ENCODE peak calls at places on chromosome 14, in nine cellular contexts. L is A549, F is DND-41, G is small intestine, B is spleen, Z is pancreas, N is IMR-90, V is adrenal gland, O is MM.1S. S is an unnamed sample.
A peak's percentile ranks its signal among the peaks of the same experiment; 100 is the strongest.

GRCh38 chr14:62138593-62138992 is 376.4 kb downstream of the SNAPC1 start:
- DNase-seq in L (no peak), F (no peak), G (no peak), B (no peak), Z (no peak), N (peak; percentile 21), V (no peak), O (no peak), S (no peak)

GRCh38 chr14:79584679-79585078 is 626.6 kb downstream of the DIO2 start:
- DNase-seq in L (no peak), F (no peak), G (no peak), B (no peak), Z (no peak), N (peak; percentile 98), V (peak; percentile 18), O (no peak), S (no peak)

GRCh38 chr14:53696217-53696965 is 260.2 kb downstream of the BMP4 start:
- DNase-seq in L (no peak), F (no peak), G (no peak), B (no peak), Z (no peak), N (peak; percentile 16), V (no peak), O (no peak), S (no peak)

GRCh38 chr14:49761839-49762551 is 6.0 kb upstream of the KLHDC2 start:
- DNase-seq in L (no peak), F (no peak), G (no peak), B (no peak), Z (no peak), N (no peak), V (no peak), O (no peak), S (no peak)

GRCh38 chr14:90427848-90428426 is 31.1 kb downstream of the CALM1 start:
- DNase-seq in L (no peak), F (no peak), G (no peak), B (no peak), Z (no peak), N (no peak), V (no peak), O (no peak), S (no peak)

GRCh38 chr14:80434574-80435321 is 223.4 kb upstream of the DIO2 start:
- DNase-seq in L (no peak), F (no peak), G (no peak), B (no peak), Z (peak; percentile 25), N (peak; percentile 45), V (no peak), O (no peak), S (no peak)

GRCh38 chr14:76900406-76901085 is 74.3 kb downstream of the LRRC74A start:
- DNase-seq in L (no peak), F (no peak), G (no peak), B (no peak), Z (no peak), N (no peak), V (no peak), O (no peak), S (no peak)

GRCh38 chr14:64806202-64806861 is 73.4 kb downstream of the SPTB start:
- DNase-seq in L (peak; percentile 87), F (no peak), G (no peak), B (peak; percentile 49), Z (peak; percentile 56), N (peak; percentile 92), V (peak; percentile 65), O (no peak), S (peak; percentile 48)

GRCh38 chr14:24132061-24132685 is 1.7 kb downstream of the FITM1 start:
- DNase-seq in L (no peak), F (no peak), G (no peak), B (peak; percentile 83), Z (peak; percentile 82), N (no peak), V (no peak), O (no peak), S (no peak)

GRCh38 chr14:77498120-77498979 is at the start of gene ISM2:
- DNase-seq in L (peak; percentile 43), F (no peak), G (peak; percentile 23), B (peak; percentile 85), Z (peak; percentile 23), N (peak; percentile 28), V (peak; percentile 40), O (peak; percentile 16), S (no peak)

GRCh38 chr14:88241810-88242209 is 81.3 kb downstream of the KCNK10 start:
- DNase-seq in L (no peak), F (no peak), G (no peak), B (no peak), Z (no peak), N (no peak), V (no peak), O (no peak), S (no peak)

GRCh38 chr14:102140750-102141145 is 1.1 kb downstream of the WDR20 start:
- DNase-seq in L (no peak), F (no peak), G (no peak), B (no peak), Z (no peak), N (no peak), V (no peak), O (no peak), S (no peak)

GRCh38 chr14:64942531-64943111 is at the start of gene GPX2:
- DNase-seq in L (peak; percentile 47), F (no peak), G (peak; percentile 95), B (peak; percentile 59), Z (peak; percentile 74), N (no peak), V (no peak), O (no peak), S (no peak)

GRCh38 chr14:31207746-31208545 is at the start of gene HECTD1:
- DNase-seq in L (peak; percentile 85), F (peak; percentile 89), G (peak; percentile 88), B (no peak), Z (peak; percentile 92), N (peak; percentile 84), V (peak; percentile 86), O (peak; percentile 76), S (peak; percentile 92)

GRCh38 chr14:74261288-74261687 is 22.0 kb downstream of the VSX2 start:
- DNase-seq in L (no peak), F (no peak), G (no peak), B (no peak), Z (no peak), N (no peak), V (no peak), O (no peak), S (no peak)

GRCh38 chr14:23359722-23360447 is 5.1 kb downstream of the EFS start:
- DNase-seq in L (no peak), F (no peak), G (no peak), B (peak; percentile 45), Z (no peak), N (no peak), V (no peak), O (no peak), S (no peak)

GRCh38 chr14:91727121-91727520 is 4.8 kb downstream of the CATSPERB start:
- DNase-seq in L (no peak), F (no peak), G (no peak), B (no peak), Z (no peak), N (no peak), V (no peak), O (no peak), S (no peak)

GRCh38 chr14:65321370-65321875 is 91.1 kb upstream of the FUT8 start:
- DNase-seq in L (no peak), F (peak; percentile 33), G (no peak), B (no peak), Z (no peak), N (no peak), V (no peak), O (no peak), S (no peak)

GRCh38 chr14:68463299-68463698 is 329.6 kb downstream of the ZFP36L1 start:
- DNase-seq in L (no peak), F (no peak), G (no peak), B (no peak), Z (no peak), N (no peak), V (no peak), O (no peak), S (no peak)
- H3K4me1 ChIP-seq in L (peaks cover 95% of the 10 kb centered on the region), F (no peaks in the 10 kb centered on the region), G (peaks cover 11% of the 10 kb centered on the region), B (no peaks in the 10 kb centered on the region), Z (peaks cover 34% of the 10 kb centered on the region), N (peaks cover 15% of the 10 kb centered on the region), V (peaks cover 44% of the 10 kb centered on the region), O (no peaks in the 10 kb centered on the region), S (peaks cover 7% of the 10 kb centered on the region)

DNA sequence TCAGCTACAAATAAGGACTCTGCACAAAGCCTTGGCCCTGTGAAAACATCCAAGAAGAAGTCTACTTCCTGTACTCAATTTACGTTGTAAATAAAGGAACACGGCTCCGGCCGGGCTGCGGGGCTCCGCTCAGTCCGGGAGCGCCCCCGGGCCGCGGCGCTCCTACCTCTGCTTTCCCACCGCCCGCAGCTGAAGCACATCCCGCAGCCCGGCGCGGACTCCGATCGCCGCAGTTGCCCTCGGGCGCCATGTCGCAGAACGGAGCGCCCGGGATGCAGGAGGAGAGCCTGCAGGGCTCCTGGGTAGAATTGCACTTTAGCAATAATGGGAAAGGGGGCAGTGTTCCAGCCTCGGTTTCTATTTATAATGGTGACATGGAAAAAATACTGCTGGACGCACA is 502.3 kb upstream of the FOXG1 start:
- DNase-seq in L (no peak), F (no peak), G (no peak), B (no peak), Z (no peak), N (no peak), V (no peak), O (no peak), S (no peak)
- H3K4me3 ChIP-seq in L (no peak overlapping the region), F (no peak overlapping the region), G (no peak overlapping the region), B (no peak overlapping the region), Z (no peak overlapping the region), N (no peak overlapping the region), V (no peak overlapping the region), O (no peak overlapping the region), S (no peak overlapping the region)

GRCh38 chr14:70901218-70901772 is 6.0 kb upstream of the PCNX1 start:
- DNase-seq in L (no peak), F (no peak), G (no peak), B (no peak), Z (no peak), N (peak; percentile 66), V (no peak), O (no peak), S (no peak)
- H3K27ac ChIP-seq in L (no peak overlapping the region), F (no peak overlapping the region), G (no peak overlapping the region), B (no peak overlapping the region), Z (no peak overlapping the region), N (peak overlapping the region; percentile 20), V (no peak overlapping the region), O (no peak overlapping the region), S (no peak overlapping the region)

GRCh38 chr14:103540816-103541493 is 12.0 kb downstream of the TRMT61A start:
- DNase-seq in L (no peak), F (no peak), G (no peak), B (no peak), Z (no peak), N (no peak), V (no peak), O (no peak), S (no peak)

GRCh38 chr14:103537175-103537990 is 8.4 kb downstream of the TRMT61A start:
- DNase-seq in L (no peak), F (no peak), G (no peak), B (no peak), Z (no peak), N (peak; percentile 55), V (no peak), O (no peak), S (no peak)

GRCh38 chr14:103541494-103541943 is 12.5 kb downstream of the TRMT61A start:
- DNase-seq in L (no peak), F (no peak), G (no peak), B (no peak), Z (no peak), N (no peak), V (no peak), O (no peak), S (no peak)

GRCh38 chr14:103538291-103539055 is 9.5 kb downstream of the TRMT61A start:
- DNase-seq in L (no peak), F (no peak), G (no peak), B (peak; percentile 78), Z (no peak), N (no peak), V (peak; percentile 76), O (no peak), S (no peak)

GRCh38 chr14:103539056-103539825 is 10.2 kb downstream of the TRMT61A start:
- DNase-seq in L (no peak), F (no peak), G (no peak), B (no peak), Z (no peak), N (no peak), V (no peak), O (no peak), S (no peak)
- H3K4me1 ChIP-seq in L (peaks cover 38% of the 10 kb centered on the region), F (no peaks in the 10 kb centered on the region), G (peaks cover 3% of the 10 kb centered on the region), B (no peaks in the 10 kb centered on the region), Z (peaks cover 3% of the 10 kb centered on the region), N (peaks cover 25% of the 10 kb centered on the region), V (peaks cover 46% of the 10 kb centered on the region), O (no peaks in the 10 kb centered on the region), S (peaks cover 34% of the 10 kb centered on the region)